ENCODE peak calls at places on chromosomes 3 and 15, in four cellular contexts. Z is dorsolateral prefrontal cortex, D is PC-3, A is natural killer cell. G is an unnamed sample.

GRCh38 chr3:127814325-127814781 is 8.0 kb downstream of the MGLL start:
- DNase-seq in Z (no peak), D (no peak), A (no peak), G (no peak)

GRCh38 chr3:46979958-46980497 is 562 bp downstream of the NBEAL2 start:
- DNase-seq in Z (no peak), D (no peak), A (no peak), G (no peak)

GRCh38 chr3:81910244-81910852 is 148.9 kb upstream of the GBE1 start:
- DNase-seq in Z (no peak), D (peak), A (no peak), G (no peak)

GRCh38 chr15:80494311-80494710 is 90.1 kb downstream of the ARNT2 start:
- DNase-seq in Z (no peak), D (peak), A (no peak), G (no peak)

GRCh38 chr15:57406040-57406772 is 29.9 kb downstream of the CGNL1 start:
- DNase-seq in Z (no peak), D (no peak), A (no peak), G (no peak)

GRCh38 chr15:88274534-88275460 is 18.3 kb upstream of the NTRK3 start:
- DNase-seq in Z (peak), D (peak), A (peak), G (peak)

GRCh38 chr3:32626650-32627049 is 56.0 kb upstream of the DYNC1LI1 start:
- DNase-seq in Z (no peak), D (no peak), A (no peak), G (no peak)

GRCh38 chr15:67914537-67915373 is 74.9 kb upstream of the RNU6-1 start:
- DNase-seq in Z (peak), D (peak), A (no peak), G (peak)

GRCh38 chr3:193830791-193831191 is 237.8 kb downstream of the OPA1 start:
- DNase-seq in Z (no peak), D (no peak), A (no peak), G (no peak)

GRCh38 chr3:48661501-48662139 is 1.1 kb downstream of the CELSR3 start:
- DNase-seq in Z (peak), D (peak), A (peak), G (peak)

GRCh38 chr3:48662753-48663488 is at the start of gene CELSR3:
- DNase-seq in Z (peak), D (peak), A (peak), G (peak)

GRCh38 chr3:48662140-48662752 is 440 bp downstream of the CELSR3 start:
- DNase-seq in Z (no peak), D (no peak), A (no peak), G (no peak)

GRCh38 chr3:48663489-48664312 is 1.0 kb upstream of the CELSR3 start:
- DNase-seq in Z (peak), D (peak), A (peak), G (peak)

GRCh38 chr3:48660800-48661400 is 1.8 kb downstream of the CELSR3 start:
- DNase-seq in Z (no peak), D (no peak), A (no peak), G (no peak)
- TF ChIP-seq CTCF in Z (no peak), D (no peak), A (no peak), G (no peak)

GRCh38 chr15:91853501-91853967 is at the start of gene SLCO3A1:
- DNase-seq in Z (peak), D (no peak), A (peak), G (peak)

GRCh38 chr15:91852741-91853500 is 587 bp upstream of the SLCO3A1 start:
- DNase-seq in Z (peak), D (no peak), A (peak), G (peak)

GRCh38 chr15:91855684-91856553 is 2.4 kb downstream of the SLCO3A1 start:
- DNase-seq in Z (no peak), D (peak), A (peak), G (no peak)

GRCh38 chr15:91855241-91855640 is 1.7 kb downstream of the SLCO3A1 start:
- DNase-seq in Z (no peak), D (no peak), A (no peak), G (no peak)

DNA sequence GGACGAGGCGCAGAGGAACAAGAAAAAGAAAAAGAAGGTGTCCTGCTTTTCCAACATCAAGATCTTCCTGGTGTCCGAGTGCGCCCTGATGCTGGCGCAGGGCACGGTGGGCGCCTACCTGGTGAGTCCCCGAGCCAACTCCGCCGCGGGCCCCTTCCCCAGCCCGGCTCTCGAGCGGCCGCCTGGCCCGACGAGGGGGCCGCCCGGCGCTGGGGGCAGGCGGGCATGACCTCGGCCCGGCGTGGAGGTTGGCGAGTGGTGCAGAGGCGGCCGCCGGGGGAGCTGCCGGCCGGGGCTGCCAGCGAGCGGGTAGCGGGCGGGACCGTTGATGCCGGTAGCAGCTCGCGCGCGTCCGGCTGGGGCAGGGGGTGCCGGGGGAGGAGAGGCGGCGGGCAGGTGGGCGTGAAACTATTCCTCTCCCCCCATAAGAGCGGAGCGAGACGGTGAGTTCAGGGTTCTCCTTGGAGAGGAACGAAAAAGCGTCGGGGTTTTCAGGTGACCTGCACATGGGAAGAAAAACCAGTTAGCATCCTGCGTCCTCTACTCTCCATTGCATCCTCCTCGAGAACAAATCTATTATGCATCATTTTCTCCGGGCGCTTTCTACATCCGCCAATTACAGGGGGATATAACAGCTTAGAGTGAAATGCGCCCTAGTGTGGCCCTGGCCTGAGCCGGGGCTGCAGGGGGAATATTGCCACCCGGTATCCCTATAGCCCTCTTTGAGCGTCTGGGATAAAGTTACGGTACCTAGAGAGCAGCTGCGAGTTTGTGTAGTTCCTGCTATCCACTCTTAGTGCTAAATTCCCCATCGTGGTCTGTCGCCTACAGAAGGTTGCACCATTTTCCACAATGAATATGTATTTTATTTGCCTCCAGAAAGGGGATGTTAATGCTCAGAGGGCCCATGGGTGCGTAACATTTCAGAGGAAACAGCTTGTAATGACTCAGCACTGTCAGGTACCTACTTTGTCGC is 748 bp downstream of the SLCO3A1 start:
- DNase-seq in Z (peak), D (no peak), A (peak), G (no peak)
- TF ChIP-seq CTCF in Z (no peak), D (no peak), A (no peak), G (no peak)

GRCh38 chr3:172560026-172560425 is 36.8 kb upstream of the TNFSF10 start:
- DNase-seq in Z (no peak), D (peak), A (no peak), G (no peak)

GRCh38 chr3:172562881-172563835 is 39.9 kb upstream of the TNFSF10 start:
- DNase-seq in Z (no peak), D (peak), A (no peak), G (no peak)

GRCh38 chr3:172568713-172569112 is 45.5 kb upstream of the TNFSF10 start:
- DNase-seq in Z (no peak), D (no peak), A (no peak), G (no peak)

GRCh38 chr3:172561894-172562664 is 38.8 kb upstream of the TNFSF10 start:
- DNase-seq in Z (no peak), D (peak), A (no peak), G (no peak)

DNA sequence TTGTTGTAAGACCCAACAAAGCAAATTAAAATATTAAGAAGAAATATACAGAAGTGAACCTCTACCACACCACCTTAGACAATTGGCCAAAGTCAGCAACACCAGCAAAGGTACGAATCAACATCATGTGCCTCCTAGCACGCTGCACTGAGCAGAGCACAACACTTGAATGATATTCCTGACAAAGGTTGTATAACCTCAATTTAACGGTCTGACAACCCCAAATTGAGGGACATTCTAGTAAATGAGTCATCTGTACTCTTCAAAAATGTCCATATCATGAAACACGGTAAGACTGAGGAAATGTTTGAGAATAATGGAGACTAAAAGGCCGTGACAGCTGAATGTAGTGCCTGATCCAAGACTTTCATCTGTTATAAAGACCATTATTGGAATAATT is 41.3 kb upstream of the TNFSF10 start:
- DNase-seq in Z (no peak), D (no peak), A (no peak), G (no peak)
- TF ChIP-seq CTCF in Z (no peak), D (no peak), A (no peak), G (no peak)

GRCh38 chr3:72836409-72836808 is 11.8 kb downstream of the SHQ1 start:
- DNase-seq in Z (no peak), D (no peak), A (no peak), G (no peak)

GRCh38 chr3:72839057-72839456 is 9.2 kb downstream of the SHQ1 start:
- DNase-seq in Z (no peak), D (no peak), A (no peak), G (no peak)

GRCh38 chr3:72836923-72837322 is 11.3 kb downstream of the SHQ1 start:
- DNase-seq in Z (peak), D (no peak), A (no peak), G (no peak)
- TF ChIP-seq CTCF in Z (peak), D (no peak), A (no peak), G (no peak)

DNA sequence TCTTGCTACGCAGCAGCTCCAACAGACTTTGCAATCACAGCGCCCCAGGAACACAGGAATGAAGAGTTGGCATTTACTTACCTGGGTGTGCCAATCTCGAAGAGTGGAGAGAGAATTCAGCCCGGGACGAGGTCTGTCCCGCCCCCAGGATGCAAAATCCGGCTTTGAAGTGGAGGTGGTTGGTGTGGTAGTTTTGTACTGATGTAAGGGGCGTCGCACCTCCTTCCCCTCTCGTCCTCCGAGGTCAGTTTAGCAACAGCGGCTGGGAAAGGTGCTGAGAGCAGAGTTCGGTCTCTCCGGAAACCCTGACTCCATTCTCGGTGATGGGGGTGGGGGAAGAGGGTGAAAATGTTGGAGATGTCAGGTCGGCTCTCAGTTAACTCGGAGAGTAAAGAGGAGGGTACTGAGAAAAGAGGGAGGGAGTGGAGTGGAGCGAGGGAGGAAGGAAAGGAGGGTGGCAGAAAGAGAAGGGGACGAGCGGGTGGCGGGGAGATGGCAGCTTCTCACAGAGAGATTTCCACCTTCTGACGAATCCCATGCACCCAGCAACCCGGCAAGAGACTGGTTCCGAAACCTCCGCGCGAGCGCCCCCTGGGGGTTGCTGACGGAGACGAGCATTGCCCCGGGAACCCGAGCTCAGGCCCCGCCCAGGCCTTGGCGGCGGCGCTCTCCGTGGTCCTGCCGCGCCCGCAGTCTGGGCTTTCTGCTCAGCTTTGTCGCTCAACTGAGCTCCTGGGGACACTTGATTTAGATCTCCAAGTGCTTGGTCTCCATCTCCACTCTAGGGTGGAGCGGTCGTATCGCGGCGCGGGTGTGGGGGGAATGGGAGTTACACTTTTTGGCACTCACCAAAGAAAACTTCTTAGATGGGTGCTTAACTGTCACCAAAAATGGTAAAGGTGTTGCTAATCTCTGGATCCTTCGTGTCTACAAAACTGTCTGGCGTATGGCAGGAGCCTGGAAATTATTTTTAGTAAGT is at the start of gene CPNE4:
- DNase-seq in Z (peak), D (peak), A (peak), G (peak)
- TF ChIP-seq CTCF in Z (peak), D (peak), A (no peak), G (peak)

G was measured in mesothelial cell of epicardium.